ENCODE peak calls at places on chromosomes 16 and 17, in nine cellular contexts. F, V, O, Z, N, A, K, I and G are unnamed samples.
A peak's percentile ranks its signal among the peaks of the same experiment; 100 is the strongest.

GRCh38 chr17:72176902-72177660 is 56.3 kb downstream of the SOX9 start:
- DNase-seq in N (no peak), I (no peak), O (no peak), V (no peak), Z (no peak), A (peak; percentile 47), F (no peak), K (no peak), G (no peak)

GRCh38 chr16:53893731-53894435 is 189.9 kb downstream of the FTO start:
- DNase-seq in K (peak; percentile 59), F (peak; percentile 28), V (no peak), I (peak; percentile 85), O (no peak), A (peak; percentile 34), N (peak; percentile 62), Z (peak; percentile 19), G (no peak)

GRCh38 chr16:76194621-76195015 is 82.6 kb upstream of the CNTNAP4 start:
- DNase-seq in A (no peak), N (no peak), I (no peak), Z (no peak), V (no peak), K (no peak), F (peak; percentile 45), O (no peak), G (peak; percentile 10)

GRCh38 chr17:50072925-50073324 is 17.0 kb downstream of the ITGA3 start:
- DNase-seq in N (no peak), I (no peak), Z (no peak), A (no peak), F (no peak), V (no peak), O (no peak), K (no peak), G (no peak)

GRCh38 chr17:72518810-72519597 is 398.2 kb downstream of the SOX9 start:
- DNase-seq in V (no peak), F (no peak), Z (no peak), A (no peak), I (no peak), N (no peak), O (no peak), K (no peak), G (no peak)

GRCh38 chr17:76191891-76192290 is 48.4 kb downstream of the RNF157 start:
- DNase-seq in O (no peak), K (no peak), I (no peak), A (no peak), Z (no peak), V (no peak), F (no peak), N (no peak), G (no peak)

GRCh38 chr17:921161-921560 is 58.4 kb downstream of the NXN start:
- DNase-seq in N (no peak), Z (peak; percentile 71), K (no peak), F (peak; percentile 47), O (no peak), A (no peak), I (no peak), V (no peak), G (no peak)

GRCh38 chr17:7886227-7887037 is 2.2 kb upstream of the CHD3 start:
- DNase-seq in A (no peak), I (peak; percentile 16), Z (peak; percentile 60), F (peak; percentile 46), N (no peak), O (peak; percentile 79), V (peak; percentile 44), K (peak; percentile 30), G (no peak)

GRCh38 chr17:73681946-73682345 is 37.7 kb upstream of the SDK2 start:
- DNase-seq in V (no peak), F (no peak), Z (no peak), I (no peak), K (no peak), A (no peak), N (no peak), O (no peak), G (no peak)

GRCh38 chr16:78034530-78034929 is 12.2 kb downstream of the CLEC3A start:
- DNase-seq in Z (no peak), O (no peak), F (no peak), I (no peak), N (no peak), V (no peak), A (no peak), K (no peak), G (no peak)

GRCh38 chr16:84833142-84833495 is 13.3 kb downstream of the CRISPLD2 start:
- DNase-seq in A (no peak), O (no peak), K (peak; percentile 64), V (no peak), F (no peak), I (peak; percentile 44), N (no peak), Z (no peak), G (no peak)
- H3K4me3 ChIP-seq in A (peak overlapping the region; percentile 25), O (no peak overlapping the region), K (peak overlapping the region; percentile 31), V (no peak overlapping the region), F (no peak overlapping the region), I (peak overlapping the region; percentile 38), N (peak overlapping the region; percentile 45), Z (peak overlapping the region; percentile 11), G (no peak overlapping the region)

DNA sequence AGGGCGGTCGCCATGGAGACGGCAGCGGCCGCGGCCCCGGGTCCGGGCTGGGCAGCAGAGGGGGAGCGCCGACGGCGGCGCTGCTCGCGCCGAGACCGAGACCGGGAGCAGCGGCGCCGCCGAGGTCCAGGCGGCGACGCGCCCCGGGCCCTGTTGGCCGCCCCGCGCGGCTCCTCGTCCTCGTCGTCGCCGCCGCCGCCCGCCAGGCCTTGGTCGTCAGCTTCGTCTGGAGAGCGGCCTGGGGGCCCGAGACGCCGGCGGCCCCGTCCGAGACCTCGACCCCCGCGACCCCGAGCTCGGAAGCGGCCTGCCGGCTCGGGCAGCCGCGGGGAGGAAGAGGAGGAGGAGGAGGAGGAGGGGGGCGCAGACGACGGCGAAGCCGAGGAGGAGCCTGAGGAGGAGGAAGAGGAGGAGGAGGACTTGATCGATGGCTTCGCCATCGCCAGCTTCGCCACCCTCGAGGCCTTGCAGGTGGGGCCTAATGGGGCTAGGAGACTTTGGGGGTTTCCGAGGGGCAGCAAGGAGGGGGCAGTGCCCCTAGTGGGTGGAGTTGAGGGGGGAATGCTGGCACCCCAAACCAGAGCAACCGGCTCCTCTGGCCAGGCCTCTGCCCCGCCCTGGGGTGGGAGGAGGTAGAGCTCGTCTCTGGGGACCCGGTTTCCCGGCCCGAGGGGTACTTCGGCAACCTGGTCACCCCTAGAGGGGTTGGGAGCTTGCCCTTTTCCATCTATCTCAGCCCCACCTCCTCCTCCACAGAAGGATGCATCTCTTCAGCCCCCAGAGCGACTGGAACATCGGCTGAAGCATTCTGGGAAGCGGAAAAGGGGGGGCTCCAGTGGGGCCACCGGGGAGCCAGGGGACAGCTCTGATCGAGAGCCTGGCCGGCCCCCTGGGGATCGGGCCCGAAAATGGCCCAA is 1.5 kb downstream of the FBRS start:
- DNase-seq in I (peak; percentile 16), O (no peak), K (no peak), A (no peak), F (peak; percentile 52), Z (no peak), N (no peak), V (no peak), G (no peak)
- TF ChIP-seq CTCF in I (no peak), O (no peak), K (no peak), A (no peak), F (no peak), Z (no peak), N (peak; percentile 22), V (no peak), G (peak; percentile 22)

DNA sequence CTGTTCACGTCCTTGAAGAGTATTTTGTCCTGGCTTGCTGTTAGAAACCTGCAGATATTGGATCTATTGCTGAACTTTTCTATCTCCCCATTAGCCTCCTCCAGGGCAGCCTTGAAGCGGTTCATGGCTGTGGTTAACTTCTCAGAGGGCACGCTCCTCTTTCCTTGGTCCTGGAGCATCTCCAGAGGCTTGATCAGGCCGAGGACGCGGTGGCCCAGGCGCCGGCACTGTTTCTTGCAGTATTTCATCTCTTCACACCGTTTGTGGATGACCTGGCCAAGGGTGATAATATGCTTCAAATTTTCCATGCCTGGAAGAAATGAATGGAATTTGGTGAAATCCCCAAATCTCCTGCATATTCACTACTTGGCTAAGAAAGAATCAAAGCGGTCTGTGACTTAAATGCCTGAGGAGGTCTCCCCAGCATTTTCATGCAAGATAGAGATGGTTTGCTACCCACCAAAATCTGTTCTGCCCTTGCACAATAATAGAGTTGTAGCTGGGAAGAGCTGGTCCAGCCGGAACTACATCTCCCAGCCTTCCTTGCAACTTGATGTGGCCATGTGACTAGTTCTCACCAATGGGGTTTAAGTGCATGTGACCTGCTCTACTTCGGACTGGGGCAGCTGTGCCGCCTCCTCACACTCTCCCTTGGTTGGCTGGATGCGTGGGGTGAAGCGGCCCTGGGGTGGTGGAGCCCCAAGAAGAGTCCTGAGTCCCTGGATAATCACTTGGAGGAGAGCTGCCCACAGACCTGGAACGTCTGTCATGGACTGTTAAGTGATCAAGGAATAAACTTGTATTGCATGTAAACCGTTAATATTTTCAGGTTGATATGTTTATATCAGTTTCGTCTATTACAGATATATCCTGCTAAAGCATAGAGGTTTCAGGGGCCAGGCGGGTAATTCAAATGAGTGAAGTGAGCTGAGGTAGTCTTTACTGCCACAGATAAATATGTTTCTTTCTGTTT is 4.9 kb downstream of the MLKL start:
- DNase-seq in O (peak; percentile 87), F (peak; percentile 87), Z (peak; percentile 87), K (peak; percentile 96), A (peak; percentile 55), N (peak; percentile 78), V (peak; percentile 18), I (peak; percentile 96), G (peak; percentile 53)
- H3K4me3 ChIP-seq in O (peak overlapping the region; percentile 48), F (no peak overlapping the region), Z (peak overlapping the region; percentile 36), K (peak overlapping the region; percentile 57), A (peak overlapping the region; percentile 18), N (peak overlapping the region; percentile 59), V (peak overlapping the region; percentile 28), I (peak overlapping the region; percentile 43), G (peak overlapping the region; percentile 46)

GRCh38 chr16:82344157-82344556 is 174.1 kb upstream of the MPHOSPH6 start:
- DNase-seq in I (peak; percentile 2), N (no peak), O (no peak), F (no peak), V (no peak), K (no peak), Z (no peak), A (no peak), G (no peak)
- TF ChIP-seq CTCF in I (peak; percentile 21), N (peak; percentile 22), O (no peak), F (peak; percentile 16), V (no peak), K (peak; percentile 19), Z (no peak), A (no peak), G (peak; percentile 41)

DNA sequence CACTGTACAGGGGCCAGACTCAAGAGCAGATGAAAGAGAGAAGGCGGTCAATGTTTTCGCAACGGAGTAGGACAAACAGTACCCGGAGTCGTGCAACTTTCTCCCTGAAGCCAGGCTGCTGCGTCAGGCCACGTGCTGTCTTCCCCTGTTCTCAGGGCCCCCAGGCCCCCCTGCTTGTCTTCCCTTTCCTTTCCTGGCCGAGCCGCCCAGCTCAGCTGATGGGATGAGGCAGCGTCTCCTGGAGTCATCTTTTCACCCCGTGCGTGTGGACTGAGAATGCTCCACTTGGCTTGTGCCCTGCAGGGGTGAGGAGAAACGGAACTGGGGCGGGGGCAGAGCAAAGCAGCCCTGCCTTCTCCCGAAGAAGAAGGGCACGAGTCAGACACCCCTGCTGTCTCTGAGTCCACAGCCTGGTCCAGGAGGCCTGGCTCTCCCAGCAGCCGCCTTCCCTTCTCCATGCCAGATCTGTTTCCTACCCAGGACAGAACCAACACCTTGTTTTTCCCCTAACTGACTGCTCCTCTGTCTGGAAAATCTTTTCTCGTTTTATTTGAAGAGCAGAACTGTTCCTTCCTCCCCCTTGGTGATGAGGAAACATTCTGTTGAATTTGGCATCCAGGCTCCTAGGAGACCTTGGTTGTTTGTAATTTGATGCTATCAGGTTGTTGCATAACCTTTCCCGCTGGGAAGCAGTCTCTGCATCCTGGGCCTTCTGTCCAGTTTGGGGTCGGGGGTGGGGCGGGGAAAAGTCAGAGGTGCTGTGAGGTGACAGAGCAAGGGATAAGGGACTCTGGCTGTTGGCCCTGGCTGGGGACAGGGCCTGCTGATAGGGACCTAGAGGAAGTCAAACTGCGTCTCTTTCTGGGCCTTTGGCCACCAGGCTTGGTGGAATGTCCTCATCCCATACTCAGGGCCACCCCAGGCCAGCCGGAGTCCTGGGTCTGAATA is 78.8 kb downstream of the WIPI1 start:
- DNase-seq in K (peak; percentile 98), I (peak; percentile 98), A (peak; percentile 88), V (no peak), N (peak; percentile 78), O (peak; percentile 96), F (peak; percentile 95), Z (peak; percentile 98), G (no peak)
- H3K4me3 ChIP-seq in K (peak overlapping the region; percentile 14), I (peak overlapping the region; percentile 19), A (peak overlapping the region; percentile 23), V (no peak overlapping the region), N (peak overlapping the region; percentile 31), O (no peak overlapping the region), F (no peak overlapping the region), Z (peak overlapping the region; percentile 8), G (no peak overlapping the region)